ENCODE peak calls at places on chromosomes 1 and 21, in seven cellular contexts. One of them, this sample, is unnamed.

GRCh38 chr1:230072866-230073265 is 5.8 kb downstream of the GALNT2 start:
- DNase-seq in stimulated activated CD4-positive, alpha-beta T cell treated with anti-CD3 and anti-CD28 coated beads, TNF-alpha, amount 100 ng/mL, for 4 hours: no peak
- DNase-seq in NCI-H1694 treated with DMSO at 0.1 percent for 48 hours: no peak
- DNase-seq in activated CD4-positive, alpha-beta T cell treated with anti-CD3 and anti-CD28 coated beads for 4 hours: no peak
- DNase-seq in T-helper 1 cell: no peak
- DNase-seq in stimulated activated CD8-positive, alpha-beta memory T cell treated with anti-CD3 and anti-CD28 coated beads, Interleukin-7, amount 100 ng/mL, for 24 hours: no peak
- DNase-seq in pons: no peak
- DNase-seq in this sample: no peak

GRCh38 chr1:97677702-97678101 is 243.1 kb downstream of the DPYD start:
- DNase-seq in stimulated activated CD8-positive, alpha-beta memory T cell treated with anti-CD3 and anti-CD28 coated beads, Interleukin-7, amount 100 ng/mL, for 24 hours: no peak
- DNase-seq in T-helper 1 cell: no peak
- DNase-seq in stimulated activated CD4-positive, alpha-beta T cell treated with anti-CD3 and anti-CD28 coated beads, TNF-alpha, amount 100 ng/mL, for 4 hours: no peak
- DNase-seq in pons: no peak
- DNase-seq in activated CD4-positive, alpha-beta T cell treated with anti-CD3 and anti-CD28 coated beads for 4 hours: no peak
- DNase-seq in NCI-H1694 treated with DMSO at 0.1 percent for 48 hours: no peak
- DNase-seq in this sample: no peak

GRCh38 chr21:45615145-45615711 is 28.3 kb upstream of the PCBP3 start:
- DNase-seq in NCI-H1694 treated with DMSO at 0.1 percent for 48 hours: no peak
- DNase-seq in stimulated activated CD4-positive, alpha-beta T cell treated with anti-CD3 and anti-CD28 coated beads, TNF-alpha, amount 100 ng/mL, for 4 hours: peak; percentile 61
- DNase-seq in stimulated activated CD8-positive, alpha-beta memory T cell treated with anti-CD3 and anti-CD28 coated beads, Interleukin-7, amount 100 ng/mL, for 24 hours: peak; percentile 59
- DNase-seq in activated CD4-positive, alpha-beta T cell treated with anti-CD3 and anti-CD28 coated beads for 4 hours: peak; percentile 91
- DNase-seq in T-helper 1 cell: peak; percentile 76
- DNase-seq in pons: no peak
- DNase-seq in this sample: peak; percentile 41

GRCh38 chr21:33124879-33125278 is 54.9 kb downstream of the OLIG1 start:
- DNase-seq in NCI-H1694 treated with DMSO at 0.1 percent for 48 hours: no peak
- DNase-seq in pons: no peak
- DNase-seq in stimulated activated CD4-positive, alpha-beta T cell treated with anti-CD3 and anti-CD28 coated beads, TNF-alpha, amount 100 ng/mL, for 4 hours: no peak
- DNase-seq in activated CD4-positive, alpha-beta T cell treated with anti-CD3 and anti-CD28 coated beads for 4 hours: no peak
- DNase-seq in T-helper 1 cell: no peak
- DNase-seq in stimulated activated CD8-positive, alpha-beta memory T cell treated with anti-CD3 and anti-CD28 coated beads, Interleukin-7, amount 100 ng/mL, for 24 hours: no peak
- DNase-seq in this sample: no peak

GRCh38 chr21:46435786-46436227 is 22.9 kb upstream of the DIP2A start:
- DNase-seq in T-helper 1 cell: no peak
- DNase-seq in stimulated activated CD4-positive, alpha-beta T cell treated with anti-CD3 and anti-CD28 coated beads, TNF-alpha, amount 100 ng/mL, for 4 hours: no peak
- DNase-seq in pons: no peak
- DNase-seq in activated CD4-positive, alpha-beta T cell treated with anti-CD3 and anti-CD28 coated beads for 4 hours: no peak
- DNase-seq in stimulated activated CD8-positive, alpha-beta memory T cell treated with anti-CD3 and anti-CD28 coated beads, Interleukin-7, amount 100 ng/mL, for 24 hours: no peak
- DNase-seq in NCI-H1694 treated with DMSO at 0.1 percent for 48 hours: no peak
- DNase-seq in this sample: no peak

GRCh38 chr1:247740721-247741120 is 2.3 kb downstream of the OR14K1 start:
- DNase-seq in T-helper 1 cell: no peak
- DNase-seq in pons: no peak
- DNase-seq in NCI-H1694 treated with DMSO at 0.1 percent for 48 hours: no peak
- DNase-seq in stimulated activated CD8-positive, alpha-beta memory T cell treated with anti-CD3 and anti-CD28 coated beads, Interleukin-7, amount 100 ng/mL, for 24 hours: no peak
- DNase-seq in stimulated activated CD4-positive, alpha-beta T cell treated with anti-CD3 and anti-CD28 coated beads, TNF-alpha, amount 100 ng/mL, for 4 hours: no peak
- DNase-seq in activated CD4-positive, alpha-beta T cell treated with anti-CD3 and anti-CD28 coated beads for 4 hours: no peak
- DNase-seq in this sample: no peak

GRCh38 chr1:183180213-183180612 is 5.9 kb upstream of the LAMC2 start:
- DNase-seq in pons: peak; percentile 1
- DNase-seq in stimulated activated CD8-positive, alpha-beta memory T cell treated with anti-CD3 and anti-CD28 coated beads, Interleukin-7, amount 100 ng/mL, for 24 hours: no peak
- DNase-seq in T-helper 1 cell: no peak
- DNase-seq in stimulated activated CD4-positive, alpha-beta T cell treated with anti-CD3 and anti-CD28 coated beads, TNF-alpha, amount 100 ng/mL, for 4 hours: no peak
- DNase-seq in activated CD4-positive, alpha-beta T cell treated with anti-CD3 and anti-CD28 coated beads for 4 hours: no peak
- DNase-seq in NCI-H1694 treated with DMSO at 0.1 percent for 48 hours: peak; percentile 97
- DNase-seq in this sample: peak; percentile 96

GRCh38 chr1:28439320-28439719 is 66.5 kb upstream of the RCC1 start:
- DNase-seq in stimulated activated CD4-positive, alpha-beta T cell treated with anti-CD3 and anti-CD28 coated beads, TNF-alpha, amount 100 ng/mL, for 4 hours: no peak
- DNase-seq in stimulated activated CD8-positive, alpha-beta memory T cell treated with anti-CD3 and anti-CD28 coated beads, Interleukin-7, amount 100 ng/mL, for 24 hours: no peak
- DNase-seq in activated CD4-positive, alpha-beta T cell treated with anti-CD3 and anti-CD28 coated beads for 4 hours: no peak
- DNase-seq in T-helper 1 cell: no peak
- DNase-seq in NCI-H1694 treated with DMSO at 0.1 percent for 48 hours: no peak
- DNase-seq in pons: no peak
- DNase-seq in this sample: no peak